ENCODE peak calls at places on chromosomes 16 and 17, in ten cellular contexts. One of them, this sample, is unnamed.

GRCh38 chr17:48037036-48037881 is at the start of gene COPZ2:
- DNase-seq in activated CD4-positive, alpha-beta T cell treated with anti-CD3 and anti-CD28 coated beads, Interleukin-2, amount 50 U/mL, for 48 hours: peak
- DNase-seq in activated CD8-positive, alpha-beta T cell treated with anti-CD3 and anti-CD28 coated beads for 36 hours: peak
- DNase-seq in NCI-H1694: no peak
- DNase-seq in COR-L47: no peak
- DNase-seq in GM12864: no peak
- DNase-seq in nephron progenitor cell: peak
- DNase-seq in ELR: peak
- DNase-seq in tibial nerve: peak
- DNase-seq in AG04450: no peak
- DNase-seq in this sample: peak

GRCh38 chr17:63843387-63844292 is 1.2 kb upstream of the SMARCD2 start:
- DNase-seq in activated CD8-positive, alpha-beta T cell treated with anti-CD3 and anti-CD28 coated beads for 36 hours: peak
- DNase-seq in AG04450: peak
- DNase-seq in NCI-H1694: no peak
- DNase-seq in tibial nerve: peak
- DNase-seq in COR-L47: no peak
- DNase-seq in ELR: peak
- DNase-seq in nephron progenitor cell: no peak
- DNase-seq in activated CD4-positive, alpha-beta T cell treated with anti-CD3 and anti-CD28 coated beads, Interleukin-2, amount 50 U/mL, for 48 hours: no peak
- DNase-seq in GM12864: peak
- DNase-seq in this sample: peak

GRCh38 chr16:27401768-27402568 is at the start of gene IL21R:
- DNase-seq in activated CD4-positive, alpha-beta T cell treated with anti-CD3 and anti-CD28 coated beads, Interleukin-2, amount 50 U/mL, for 48 hours: peak
- DNase-seq in AG04450: no peak
- DNase-seq in GM12864: peak
- DNase-seq in NCI-H1694: no peak
- DNase-seq in activated CD8-positive, alpha-beta T cell treated with anti-CD3 and anti-CD28 coated beads for 36 hours: peak
- DNase-seq in ELR: peak
- DNase-seq in tibial nerve: no peak
- DNase-seq in COR-L47: no peak
- DNase-seq in nephron progenitor cell: peak
- DNase-seq in this sample: no peak

GRCh38 chr16:50396770-50397525 is 28.2 kb upstream of the BRD7 start:
- DNase-seq in activated CD8-positive, alpha-beta T cell treated with anti-CD3 and anti-CD28 coated beads for 36 hours: peak
- DNase-seq in tibial nerve: no peak
- DNase-seq in nephron progenitor cell: no peak
- DNase-seq in AG04450: no peak
- DNase-seq in GM12864: no peak
- DNase-seq in activated CD4-positive, alpha-beta T cell treated with anti-CD3 and anti-CD28 coated beads, Interleukin-2, amount 50 U/mL, for 48 hours: no peak
- DNase-seq in ELR: peak
- DNase-seq in COR-L47: no peak
- DNase-seq in NCI-H1694: no peak
- DNase-seq in this sample: no peak

GRCh38 chr17:73156887-73157870 is 7.6 kb upstream of the SSTR2 start:
- DNase-seq in nephron progenitor cell: no peak
- DNase-seq in GM12864: no peak
- DNase-seq in AG04450: no peak
- DNase-seq in NCI-H1694: peak
- DNase-seq in ELR: no peak
- DNase-seq in COR-L47: peak
- DNase-seq in activated CD4-positive, alpha-beta T cell treated with anti-CD3 and anti-CD28 coated beads, Interleukin-2, amount 50 U/mL, for 48 hours: no peak
- DNase-seq in activated CD8-positive, alpha-beta T cell treated with anti-CD3 and anti-CD28 coated beads for 36 hours: no peak
- DNase-seq in tibial nerve: no peak
- DNase-seq in this sample: no peak

GRCh38 chr17:17781591-17782424 is 55.0 kb downstream of the SREBF1 start:
- DNase-seq in AG04450: no peak
- DNase-seq in ELR: peak
- DNase-seq in NCI-H1694: peak
- DNase-seq in activated CD4-positive, alpha-beta T cell treated with anti-CD3 and anti-CD28 coated beads, Interleukin-2, amount 50 U/mL, for 48 hours: peak
- DNase-seq in tibial nerve: peak
- DNase-seq in nephron progenitor cell: peak
- DNase-seq in COR-L47: peak
- DNase-seq in activated CD8-positive, alpha-beta T cell treated with anti-CD3 and anti-CD28 coated beads for 36 hours: peak
- DNase-seq in GM12864: no peak
- DNase-seq in this sample: peak

GRCh38 chr16:8736123-8736680 is 61.2 kb downstream of the TMEM186 start:
- DNase-seq in NCI-H1694: no peak
- DNase-seq in tibial nerve: no peak
- DNase-seq in activated CD4-positive, alpha-beta T cell treated with anti-CD3 and anti-CD28 coated beads, Interleukin-2, amount 50 U/mL, for 48 hours: no peak
- DNase-seq in COR-L47: no peak
- DNase-seq in AG04450: no peak
- DNase-seq in GM12864: no peak
- DNase-seq in ELR: no peak
- DNase-seq in activated CD8-positive, alpha-beta T cell treated with anti-CD3 and anti-CD28 coated beads for 36 hours: no peak
- DNase-seq in nephron progenitor cell: no peak
- DNase-seq in this sample: no peak

GRCh38 chr17:32575865-32576264 is 89.1 kb downstream of the CDK5R1 start:
- DNase-seq in ELR: no peak
- DNase-seq in COR-L47: no peak
- DNase-seq in NCI-H1694: no peak
- DNase-seq in tibial nerve: no peak
- DNase-seq in AG04450: no peak
- DNase-seq in nephron progenitor cell: no peak
- DNase-seq in activated CD4-positive, alpha-beta T cell treated with anti-CD3 and anti-CD28 coated beads, Interleukin-2, amount 50 U/mL, for 48 hours: no peak
- DNase-seq in activated CD8-positive, alpha-beta T cell treated with anti-CD3 and anti-CD28 coated beads for 36 hours: no peak
- DNase-seq in GM12864: no peak
- DNase-seq in this sample: no peak

GRCh38 chr17:79981090-79981489 is 54.6 kb downstream of the TBC1D16 start:
- DNase-seq in nephron progenitor cell: no peak
- DNase-seq in activated CD8-positive, alpha-beta T cell treated with anti-CD3 and anti-CD28 coated beads for 36 hours: no peak
- DNase-seq in tibial nerve: no peak
- DNase-seq in GM12864: no peak
- DNase-seq in AG04450: no peak
- DNase-seq in ELR: no peak
- DNase-seq in NCI-H1694: no peak
- DNase-seq in activated CD4-positive, alpha-beta T cell treated with anti-CD3 and anti-CD28 coated beads, Interleukin-2, amount 50 U/mL, for 48 hours: no peak
- DNase-seq in COR-L47: no peak
- DNase-seq in this sample: no peak

GRCh38 chr16:704552-705380 is 835 bp downstream of the FBXL16 start:
- DNase-seq in AG04450: no peak
- DNase-seq in tibial nerve: no peak
- DNase-seq in activated CD4-positive, alpha-beta T cell treated with anti-CD3 and anti-CD28 coated beads, Interleukin-2, amount 50 U/mL, for 48 hours: no peak
- DNase-seq in COR-L47: no peak
- DNase-seq in ELR: no peak
- DNase-seq in activated CD8-positive, alpha-beta T cell treated with anti-CD3 and anti-CD28 coated beads for 36 hours: no peak
- DNase-seq in nephron progenitor cell: no peak
- DNase-seq in NCI-H1694: no peak
- DNase-seq in GM12864: no peak
- DNase-seq in this sample: no peak

GRCh38 chr16:19882186-19882585 is 2.5 kb downstream of the GPRC5B start:
- DNase-seq in activated CD8-positive, alpha-beta T cell treated with anti-CD3 and anti-CD28 coated beads for 36 hours: no peak
- DNase-seq in nephron progenitor cell: no peak
- DNase-seq in activated CD4-positive, alpha-beta T cell treated with anti-CD3 and anti-CD28 coated beads, Interleukin-2, amount 50 U/mL, for 48 hours: no peak
- DNase-seq in tibial nerve: no peak
- DNase-seq in COR-L47: no peak
- DNase-seq in ELR: no peak
- DNase-seq in GM12864: no peak
- DNase-seq in AG04450: no peak
- DNase-seq in NCI-H1694: no peak
- DNase-seq in this sample: no peak

GRCh38 chr17:9240659-9241370 is 219.5 kb downstream of the NTN1 start:
- DNase-seq in nephron progenitor cell: peak
- DNase-seq in ELR: no peak
- DNase-seq in activated CD8-positive, alpha-beta T cell treated with anti-CD3 and anti-CD28 coated beads for 36 hours: no peak
- DNase-seq in GM12864: no peak
- DNase-seq in AG04450: no peak
- DNase-seq in COR-L47: no peak
- DNase-seq in tibial nerve: peak
- DNase-seq in NCI-H1694: no peak
- DNase-seq in activated CD4-positive, alpha-beta T cell treated with anti-CD3 and anti-CD28 coated beads, Interleukin-2, amount 50 U/mL, for 48 hours: no peak
- DNase-seq in this sample: peak

GRCh38 chr16:84088695-84089395 is 27.9 kb downstream of the MBTPS1 start:
- DNase-seq in ELR: peak
- DNase-seq in tibial nerve: no peak
- DNase-seq in GM12864: peak
- DNase-seq in activated CD8-positive, alpha-beta T cell treated with anti-CD3 and anti-CD28 coated beads for 36 hours: peak
- DNase-seq in AG04450: no peak
- DNase-seq in nephron progenitor cell: no peak
- DNase-seq in activated CD4-positive, alpha-beta T cell treated with anti-CD3 and anti-CD28 coated beads, Interleukin-2, amount 50 U/mL, for 48 hours: peak
- DNase-seq in COR-L47: no peak
- DNase-seq in NCI-H1694: peak
- DNase-seq in this sample: peak

GRCh38 chr17:16453493-16453851 is 38.1 kb downstream of the TRPV2 start:
- DNase-seq in nephron progenitor cell: no peak
- DNase-seq in COR-L47: no peak
- DNase-seq in ELR: no peak
- DNase-seq in AG04450: no peak
- DNase-seq in GM12864: no peak
- DNase-seq in tibial nerve: no peak
- DNase-seq in activated CD8-positive, alpha-beta T cell treated with anti-CD3 and anti-CD28 coated beads for 36 hours: no peak
- DNase-seq in activated CD4-positive, alpha-beta T cell treated with anti-CD3 and anti-CD28 coated beads, Interleukin-2, amount 50 U/mL, for 48 hours: no peak
- DNase-seq in NCI-H1694: no peak
- DNase-seq in this sample: no peak

GRCh38 chr17:43171761-43172487 is 910 bp downstream of the NBR1 start:
- DNase-seq in activated CD4-positive, alpha-beta T cell treated with anti-CD3 and anti-CD28 coated beads, Interleukin-2, amount 50 U/mL, for 48 hours: peak
- DNase-seq in NCI-H1694: peak
- DNase-seq in AG04450: peak
- DNase-seq in tibial nerve: peak
- DNase-seq in COR-L47: peak
- DNase-seq in GM12864: no peak
- DNase-seq in ELR: peak
- DNase-seq in nephron progenitor cell: no peak
- DNase-seq in activated CD8-positive, alpha-beta T cell treated with anti-CD3 and anti-CD28 coated beads for 36 hours: peak
- DNase-seq in this sample: peak

GRCh38 chr17:72165202-72165972 is 44.6 kb downstream of the SOX9 start:
- DNase-seq in tibial nerve: no peak
- DNase-seq in activated CD8-positive, alpha-beta T cell treated with anti-CD3 and anti-CD28 coated beads for 36 hours: no peak
- DNase-seq in AG04450: no peak
- DNase-seq in COR-L47: no peak
- DNase-seq in nephron progenitor cell: no peak
- DNase-seq in activated CD4-positive, alpha-beta T cell treated with anti-CD3 and anti-CD28 coated beads, Interleukin-2, amount 50 U/mL, for 48 hours: no peak
- DNase-seq in ELR: no peak
- DNase-seq in GM12864: no peak
- DNase-seq in NCI-H1694: no peak
- DNase-seq in this sample: no peak

GRCh38 chr16:15141586-15141985 is 47.5 kb upstream of the RRN3 start:
- DNase-seq in activated CD4-positive, alpha-beta T cell treated with anti-CD3 and anti-CD28 coated beads, Interleukin-2, amount 50 U/mL, for 48 hours: no peak
- DNase-seq in nephron progenitor cell: no peak
- DNase-seq in activated CD8-positive, alpha-beta T cell treated with anti-CD3 and anti-CD28 coated beads for 36 hours: no peak
- DNase-seq in GM12864: no peak
- DNase-seq in AG04450: no peak
- DNase-seq in COR-L47: no peak
- DNase-seq in ELR: no peak
- DNase-seq in NCI-H1694: no peak
- DNase-seq in tibial nerve: no peak
- DNase-seq in this sample: no peak

GRCh38 chr17:6069611-6070279 is 434 bp upstream of the WSCD1 start:
- DNase-seq in activated CD8-positive, alpha-beta T cell treated with anti-CD3 and anti-CD28 coated beads for 36 hours: no peak
- DNase-seq in nephron progenitor cell: no peak
- DNase-seq in ELR: no peak
- DNase-seq in AG04450: no peak
- DNase-seq in COR-L47: no peak
- DNase-seq in tibial nerve: no peak
- DNase-seq in GM12864: no peak
- DNase-seq in activated CD4-positive, alpha-beta T cell treated with anti-CD3 and anti-CD28 coated beads, Interleukin-2, amount 50 U/mL, for 48 hours: no peak
- DNase-seq in NCI-H1694: no peak
- DNase-seq in this sample: peak

GRCh38 chr16:57028086-57028485 is 38.7 kb downstream of the NLRC5 start:
- DNase-seq in COR-L47: no peak
- DNase-seq in GM12864: no peak
- DNase-seq in NCI-H1694: no peak
- DNase-seq in nephron progenitor cell: no peak
- DNase-seq in activated CD4-positive, alpha-beta T cell treated with anti-CD3 and anti-CD28 coated beads, Interleukin-2, amount 50 U/mL, for 48 hours: no peak
- DNase-seq in tibial nerve: no peak
- DNase-seq in AG04450: no peak
- DNase-seq in ELR: no peak
- DNase-seq in activated CD8-positive, alpha-beta T cell treated with anti-CD3 and anti-CD28 coated beads for 36 hours: no peak
- DNase-seq in this sample: no peak

GRCh38 chr16:1642148-1642547 is 30.0 kb downstream of the CRAMP1 start:
- DNase-seq in ELR: no peak
- DNase-seq in COR-L47: no peak
- DNase-seq in AG04450: no peak
- DNase-seq in activated CD8-positive, alpha-beta T cell treated with anti-CD3 and anti-CD28 coated beads for 36 hours: no peak
- DNase-seq in nephron progenitor cell: no peak
- DNase-seq in GM12864: no peak
- DNase-seq in tibial nerve: no peak
- DNase-seq in NCI-H1694: no peak
- DNase-seq in activated CD4-positive, alpha-beta T cell treated with anti-CD3 and anti-CD28 coated beads, Interleukin-2, amount 50 U/mL, for 48 hours: no peak
- DNase-seq in this sample: no peak

GRCh38 chr16:5845046-5845445 is 747.5 kb upstream of the EEF2KMT start:
- DNase-seq in activated CD8-positive, alpha-beta T cell treated with anti-CD3 and anti-CD28 coated beads for 36 hours: no peak
- DNase-seq in GM12864: no peak
- DNase-seq in activated CD4-positive, alpha-beta T cell treated with anti-CD3 and anti-CD28 coated beads, Interleukin-2, amount 50 U/mL, for 48 hours: no peak
- DNase-seq in AG04450: no peak
- DNase-seq in nephron progenitor cell: no peak
- DNase-seq in COR-L47: no peak
- DNase-seq in tibial nerve: no peak
- DNase-seq in NCI-H1694: no peak
- DNase-seq in ELR: no peak
- DNase-seq in this sample: no peak

GRCh38 chr17:29443041-29443440 is 52.9 kb downstream of the TAOK1 start:
- DNase-seq in NCI-H1694: no peak
- DNase-seq in COR-L47: no peak
- DNase-seq in activated CD8-positive, alpha-beta T cell treated with anti-CD3 and anti-CD28 coated beads for 36 hours: no peak
- DNase-seq in activated CD4-positive, alpha-beta T cell treated with anti-CD3 and anti-CD28 coated beads, Interleukin-2, amount 50 U/mL, for 48 hours: no peak
- DNase-seq in nephron progenitor cell: no peak
- DNase-seq in ELR: no peak
- DNase-seq in AG04450: no peak
- DNase-seq in GM12864: no peak
- DNase-seq in tibial nerve: no peak
- DNase-seq in this sample: no peak

GRCh38 chr16:87572959-87573358 is 29.3 kb upstream of the JPH3 start:
- DNase-seq in nephron progenitor cell: no peak
- DNase-seq in NCI-H1694: no peak
- DNase-seq in AG04450: no peak
- DNase-seq in activated CD8-positive, alpha-beta T cell treated with anti-CD3 and anti-CD28 coated beads for 36 hours: no peak
- DNase-seq in activated CD4-positive, alpha-beta T cell treated with anti-CD3 and anti-CD28 coated beads, Interleukin-2, amount 50 U/mL, for 48 hours: no peak
- DNase-seq in GM12864: no peak
- DNase-seq in tibial nerve: no peak
- DNase-seq in COR-L47: no peak
- DNase-seq in ELR: no peak
- DNase-seq in this sample: no peak

GRCh38 chr16:19438739-19439138 is 21.1 kb downstream of the TMC5 start:
- DNase-seq in ELR: no peak
- DNase-seq in nephron progenitor cell: no peak
- DNase-seq in COR-L47: no peak
- DNase-seq in activated CD4-positive, alpha-beta T cell treated with anti-CD3 and anti-CD28 coated beads, Interleukin-2, amount 50 U/mL, for 48 hours: no peak
- DNase-seq in GM12864: no peak
- DNase-seq in tibial nerve: no peak
- DNase-seq in activated CD8-positive, alpha-beta T cell treated with anti-CD3 and anti-CD28 coated beads for 36 hours: no peak
- DNase-seq in AG04450: no peak
- DNase-seq in NCI-H1694: no peak
- DNase-seq in this sample: no peak

GRCh38 chr17:57357392-57357784 is 101.1 kb downstream of the MSI2 start:
- DNase-seq in GM12864: no peak
- DNase-seq in activated CD8-positive, alpha-beta T cell treated with anti-CD3 and anti-CD28 coated beads for 36 hours: no peak
- DNase-seq in AG04450: no peak
- DNase-seq in NCI-H1694: no peak
- DNase-seq in ELR: no peak
- DNase-seq in tibial nerve: no peak
- DNase-seq in activated CD4-positive, alpha-beta T cell treated with anti-CD3 and anti-CD28 coated beads, Interleukin-2, amount 50 U/mL, for 48 hours: no peak
- DNase-seq in COR-L47: no peak
- DNase-seq in nephron progenitor cell: no peak
- DNase-seq in this sample: no peak

GRCh38 chr17:1490643-1491405 is 1.7 kb downstream of the MYO1C start:
- DNase-seq in NCI-H1694: peak
- DNase-seq in activated CD4-positive, alpha-beta T cell treated with anti-CD3 and anti-CD28 coated beads, Interleukin-2, amount 50 U/mL, for 48 hours: peak
- DNase-seq in tibial nerve: no peak
- DNase-seq in AG04450: no peak
- DNase-seq in nephron progenitor cell: peak
- DNase-seq in COR-L47: no peak
- DNase-seq in GM12864: no peak
- DNase-seq in activated CD8-positive, alpha-beta T cell treated with anti-CD3 and anti-CD28 coated beads for 36 hours: peak
- DNase-seq in ELR: peak
- DNase-seq in this sample: peak

GRCh38 chr17:75561927-75562603 is 25.5 kb upstream of the MYO15B start:
- DNase-seq in COR-L47: no peak
- DNase-seq in tibial nerve: no peak
- DNase-seq in ELR: peak
- DNase-seq in activated CD4-positive, alpha-beta T cell treated with anti-CD3 and anti-CD28 coated beads, Interleukin-2, amount 50 U/mL, for 48 hours: no peak
- DNase-seq in nephron progenitor cell: no peak
- DNase-seq in activated CD8-positive, alpha-beta T cell treated with anti-CD3 and anti-CD28 coated beads for 36 hours: no peak
- DNase-seq in NCI-H1694: no peak
- DNase-seq in AG04450: no peak
- DNase-seq in GM12864: no peak
- DNase-seq in this sample: no peak

GRCh38 chr17:7213895-7214299 is 5.7 kb downstream of the DLG4 start:
- DNase-seq in GM12864: no peak
- DNase-seq in NCI-H1694: peak
- DNase-seq in AG04450: no peak
- DNase-seq in activated CD8-positive, alpha-beta T cell treated with anti-CD3 and anti-CD28 coated beads for 36 hours: no peak
- DNase-seq in ELR: peak
- DNase-seq in activated CD4-positive, alpha-beta T cell treated with anti-CD3 and anti-CD28 coated beads, Interleukin-2, amount 50 U/mL, for 48 hours: no peak
- DNase-seq in nephron progenitor cell: peak
- DNase-seq in tibial nerve: peak
- DNase-seq in COR-L47: peak
- DNase-seq in this sample: peak

This sample was measured in mesenchymal stem cell.